ENCODE peak calls at places on chromosome 17, in eight cellular contexts. Z is kidney, G is uterus, L is lung, H is vagina, T is right lobe of liver, V is stomach, Y is mesendoderm. C is an unnamed sample. For H3K4me1, the result is how much of the 10 kb centered on the place peaks cover.

GRCh38 chr17:28735242-28735722 is 6.7 kb downstream of the NEK8 start:
- DNase-seq in Z (peak), G (no peak), L (no peak), H (no peak), T (no peak), V (no peak), Y (peak), C (no peak)

GRCh38 chr17:48757524-48757961 is 29.0 kb upstream of the HOXB13 start:
- DNase-seq in Z (no peak), G (no peak), L (no peak), H (no peak), T (no peak), V (no peak), Y (no peak), C (no peak)

GRCh38 chr17:64402469-64402868 is 11.8 kb upstream of the PECAM1 start:
- DNase-seq in Z (no peak), G (no peak), L (no peak), H (no peak), T (no peak), V (no peak), Y (no peak), C (no peak)

GRCh38 chr17:33016920-33017319 is 25.3 kb downstream of the SPACA3 start:
- DNase-seq in Z (no peak), G (no peak), L (no peak), H (no peak), T (no peak), V (no peak), Y (peak), C (no peak)

GRCh38 chr17:36495076-36495578 is 8.6 kb downstream of the ZNHIT3 start:
- DNase-seq in Z (no peak), G (no peak), L (no peak), H (no peak), T (no peak), V (no peak), Y (no peak), C (no peak)

GRCh38 chr17:65049085-65049756 is 7.3 kb downstream of the GNA13 start:
- DNase-seq in Z (no peak), G (no peak), L (no peak), H (no peak), T (no peak), V (no peak), Y (no peak), C (no peak)

GRCh38 chr17:49496183-49496865 is 1.2 kb downstream of the NGFR start:
- DNase-seq in Z (peak), G (peak), L (peak), H (no peak), T (peak), V (peak), Y (peak), C (no peak)

GRCh38 chr17:4357030-4357635 is 9.3 kb downstream of the UBE2G1 start:
- DNase-seq in Z (no peak), G (no peak), L (no peak), H (no peak), T (no peak), V (no peak), Y (peak), C (no peak)

GRCh38 chr17:1153795-1154546 is 25.8 kb downstream of the ABR start:
- DNase-seq in Z (peak), G (peak), L (peak), H (no peak), T (peak), V (no peak), Y (peak), C (no peak)

GRCh38 chr17:42387221-42387657 is 1.0 kb downstream of the STAT3 start:
- DNase-seq in Z (no peak), G (peak), L (peak), H (no peak), T (no peak), V (no peak), Y (no peak), C (no peak)

GRCh38 chr17:51572115-51572514 is 311.8 kb downstream of the UTP18 start:
- DNase-seq in Z (no peak), G (no peak), L (no peak), H (no peak), T (no peak), V (no peak), Y (peak), C (no peak)

GRCh38 chr17:68057531-68057952 is 22.0 kb downstream of the KPNA2 start:
- DNase-seq in Z (no peak), G (no peak), L (no peak), H (no peak), T (no peak), V (peak), Y (peak), C (no peak)

GRCh38 chr17:6073620-6074019 is 3.4 kb downstream of the WSCD1 start:
- DNase-seq in Z (no peak), G (no peak), L (no peak), H (no peak), T (no peak), V (no peak), Y (no peak), C (no peak)

GRCh38 chr17:6072611-6073010 is 2.4 kb downstream of the WSCD1 start:
- DNase-seq in Z (no peak), G (no peak), L (no peak), H (no peak), T (no peak), V (no peak), Y (no peak), C (no peak)

GRCh38 chr17:6070895-6071511 is 824 bp downstream of the WSCD1 start:
- DNase-seq in Z (peak), G (no peak), L (no peak), H (no peak), T (peak), V (no peak), Y (peak), C (no peak)

GRCh38 chr17:6071528-6072065 is 1.4 kb downstream of the WSCD1 start:
- DNase-seq in Z (peak), G (no peak), L (no peak), H (no peak), T (no peak), V (no peak), Y (no peak), C (no peak)

DNA sequence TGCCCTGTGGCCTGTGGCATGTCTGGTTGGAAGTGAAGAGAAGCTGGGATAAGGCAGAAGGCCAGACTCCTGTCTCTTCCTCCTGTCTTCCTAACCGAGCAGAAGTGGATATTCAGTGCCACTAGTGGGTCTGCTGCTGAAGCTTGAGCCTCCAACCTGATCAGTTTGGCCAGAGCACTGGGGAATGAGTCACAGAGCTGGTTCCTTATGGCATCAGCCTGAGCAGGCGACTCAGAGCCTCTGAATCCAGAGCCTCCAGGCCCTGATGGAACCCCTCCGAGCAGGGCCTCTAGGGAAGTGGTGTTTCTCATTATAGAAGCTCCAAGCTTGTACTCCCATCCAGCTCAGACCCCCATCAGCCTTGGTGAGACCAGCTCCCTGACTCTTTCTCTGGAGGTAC is 2.0 kb downstream of the WSCD1 start:
- DNase-seq in Z (no peak), G (no peak), L (no peak), H (no peak), T (no peak), V (no peak), Y (no peak), C (no peak)
- H3K4me1 ChIP-seq in Z (under half), G (under half), L (under half), H (under half), T (under half), V (under half), Y (under half), C (under half)

GRCh38 chr17:81049372-81049911 is 14.5 kb downstream of the BAIAP2 start:
- DNase-seq in Z (no peak), G (no peak), L (no peak), H (no peak), T (no peak), V (no peak), Y (no peak), C (no peak)
- H3K4me1 ChIP-seq in Z (under half), G (under half), L (under half), H (half or more), T (half or more), V (half or more), Y (under half), C (half or more)

GRCh38 chr17:21388066-21388465 is 11.9 kb downstream of the KCNJ12 start:
- DNase-seq in Z (no peak), G (no peak), L (no peak), H (no peak), T (no peak), V (no peak), Y (no peak), C (no peak)
- H3K4me1 ChIP-seq in Z (under half), G (under half), L (under half), H (under half), T (under half), V (under half), Y (under half), C (under half)

DNA sequence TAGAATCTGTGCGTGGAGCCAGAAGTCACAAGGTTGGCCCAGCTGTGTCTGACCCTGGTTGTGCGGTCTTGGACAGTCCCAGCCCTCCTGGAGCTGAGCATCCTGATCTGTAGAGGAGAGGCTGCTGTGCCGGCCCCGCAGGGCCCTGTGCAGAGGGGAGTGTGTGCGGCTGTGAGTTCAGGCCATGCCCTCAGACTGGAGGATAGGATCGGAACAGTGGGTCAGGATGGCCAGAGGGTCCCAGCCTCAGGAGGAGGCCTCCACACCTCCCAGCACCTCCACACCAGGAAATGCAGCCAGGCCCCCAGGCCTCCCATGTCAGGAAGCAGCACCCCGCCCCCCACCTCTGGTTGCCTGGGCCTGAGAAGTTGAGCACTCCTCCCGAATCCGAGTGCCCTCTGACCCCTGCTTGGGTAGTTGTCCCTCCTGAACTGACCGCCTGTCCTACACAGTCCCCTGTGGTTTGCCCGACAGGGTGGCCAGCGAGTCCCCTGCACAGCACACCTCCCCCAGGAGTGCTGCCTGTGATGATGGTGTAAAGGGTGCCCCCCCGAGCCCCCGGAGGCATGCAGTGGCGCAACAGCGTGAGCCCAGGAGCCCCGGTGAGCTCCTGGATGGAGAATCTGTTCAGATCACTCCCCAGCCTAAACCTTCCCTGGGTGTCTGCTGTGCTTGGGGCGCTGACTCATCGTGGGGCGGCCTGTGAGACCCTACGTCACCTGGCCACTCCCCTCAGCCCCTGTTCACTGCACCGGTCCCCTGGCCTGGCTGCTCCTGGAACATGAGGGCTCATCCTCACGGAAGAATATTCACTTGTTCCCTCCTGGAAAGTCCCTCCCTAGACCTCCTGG is 285.2 kb downstream of the SEC14L1 start:
- DNase-seq in Z (no peak), G (peak), L (no peak), H (no peak), T (no peak), V (no peak), Y (peak), C (no peak)
- H3K4me1 ChIP-seq in Z (under half), G (half or more), L (under half), H (half or more), T (half or more), V (half or more), Y (under half), C (half or more)

GRCh38 chr17:10050597-10051101 is 145.6 kb upstream of the RCVRN start:
- DNase-seq in Z (peak), G (peak), L (no peak), H (no peak), T (no peak), V (no peak), Y (no peak), C (no peak)

GRCh38 chr17:10046259-10046658 is 141.2 kb upstream of the RCVRN start:
- DNase-seq in Z (peak), G (no peak), L (no peak), H (no peak), T (no peak), V (no peak), Y (no peak), C (no peak)

GRCh38 chr17:10046786-10047609 is 141.9 kb upstream of the RCVRN start:
- DNase-seq in Z (peak), G (no peak), L (no peak), H (no peak), T (no peak), V (no peak), Y (no peak), C (no peak)

GRCh38 chr17:10051112-10051511 is 146.0 kb upstream of the RCVRN start:
- DNase-seq in Z (no peak), G (no peak), L (no peak), H (no peak), T (no peak), V (no peak), Y (no peak), C (no peak)

DNA sequence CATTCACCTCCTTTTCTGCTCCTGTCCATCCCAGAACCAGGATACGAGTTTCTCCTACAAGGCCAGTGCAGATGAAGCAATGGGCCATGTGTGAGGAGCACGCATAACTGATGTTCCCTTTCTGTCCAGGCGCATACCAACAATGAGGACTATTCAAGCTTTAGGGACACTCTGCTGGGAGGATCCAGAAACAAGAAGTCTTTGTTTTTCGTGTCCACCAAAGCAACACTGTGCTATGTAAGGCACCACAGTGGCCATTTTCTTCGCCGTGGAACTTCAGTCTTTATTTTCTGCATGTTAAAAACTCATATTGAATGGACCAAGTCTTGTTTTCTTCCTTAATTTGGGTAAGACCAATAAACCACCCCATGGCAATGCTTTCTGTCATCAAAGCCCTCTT is 143.9 kb upstream of the RCVRN start:
- DNase-seq in Z (peak), G (no peak), L (no peak), H (no peak), T (no peak), V (no peak), Y (no peak), C (no peak)
- H3K4me1 ChIP-seq in Z (under half), G (under half), L (under half), H (under half), T (under half), V (under half), Y (under half), C (under half)

GRCh38 chr17:15265131-15265530 is at the start of gene PMP22:
- DNase-seq in Z (no peak), G (peak), L (no peak), H (peak), T (no peak), V (no peak), Y (no peak), C (no peak)
- H3K4me1 ChIP-seq in Z (under half), G (under half), L (under half), H (under half), T (under half), V (half or more), Y (under half), C (under half)

GRCh38 chr17:41307647-41308046 is 1.5 kb downstream of the KRTAP16-1 start:
- DNase-seq in Z (peak), G (no peak), L (no peak), H (no peak), T (no peak), V (no peak), Y (no peak), C (no peak)

GRCh38 chr17:41311111-41311510 is 2.0 kb upstream of the KRTAP16-1 start:
- DNase-seq in Z (no peak), G (no peak), L (no peak), H (no peak), T (no peak), V (no peak), Y (no peak), C (no peak)

GRCh38 chr17:41308918-41309359 is at the start of gene KRTAP16-1:
- DNase-seq in Z (no peak), G (no peak), L (no peak), H (no peak), T (no peak), V (no peak), Y (no peak), C (no peak)

GRCh38 chr17:41304091-41304490 is 1.4 kb upstream of the KRTAP29-1 start:
- DNase-seq in Z (peak), G (no peak), L (no peak), H (no peak), T (no peak), V (no peak), Y (no peak), C (no peak)

GRCh38 chr17:41308251-41308917 is 725 bp downstream of the KRTAP16-1 start:
- DNase-seq in Z (peak), G (no peak), L (no peak), H (no peak), T (no peak), V (no peak), Y (no peak), C (peak)
- H3K4me1 ChIP-seq in Z (under half), G (under half), L (under half), H (under half), T (under half), V (under half), Y (under half), C (under half)